ENCODE peak calls at places on chromosomes 6 and 20, in six cellular contexts. Y is A549, H is osteoblast, M is astrocyte, L is colonic mucosa, I is Peyer's patch. U is an unnamed sample.

GRCh38 chr20:58106143-58106750 is 122.2 kb downstream of the ANKRD60 start:
- DNase-seq in I (no peak), H (no peak), M (no peak), Y (no peak), L (no peak), U (no peak)

GRCh38 chr6:11618533-11618932 is 81.0 kb downstream of the TMEM170B start:
- DNase-seq in L (no peak), H (no peak), I (no peak), Y (peak), M (no peak), U (no peak)

GRCh38 chr6:1605822-1606532 is 3.7 kb upstream of the FOXC1 start:
- DNase-seq in L (no peak), M (no peak), H (peak), I (no peak), Y (no peak), U (no peak)

GRCh38 chr20:45999908-46000570 is 8.7 kb upstream of the MMP9 start:
- DNase-seq in L (no peak), I (peak), Y (no peak), H (no peak), M (no peak), U (no peak)

GRCh38 chr6:26355366-26355765 is 9.6 kb upstream of the BTN3A2 start:
- DNase-seq in I (no peak), M (no peak), H (no peak), L (no peak), Y (no peak), U (no peak)

GRCh38 chr6:42017021-42017643 is 33.2 kb upstream of the TAF8 start:
- DNase-seq in I (no peak), H (peak), Y (peak), L (no peak), M (peak), U (peak)

GRCh38 chr20:52959125-52959524 is 13.0 kb upstream of the TSHZ2 start:
- DNase-seq in L (no peak), H (no peak), Y (no peak), I (no peak), M (no peak), U (no peak)

GRCh38 chr6:31837612-31838553 is 10.3 kb downstream of the HSPA1B start:
- DNase-seq in Y (no peak), H (no peak), M (no peak), I (no peak), L (no peak), U (no peak)

GRCh38 chr6:43856005-43856765 is 86.2 kb downstream of the VEGFA start:
- DNase-seq in H (no peak), M (no peak), Y (peak), I (peak), L (peak), U (peak)

DNA sequence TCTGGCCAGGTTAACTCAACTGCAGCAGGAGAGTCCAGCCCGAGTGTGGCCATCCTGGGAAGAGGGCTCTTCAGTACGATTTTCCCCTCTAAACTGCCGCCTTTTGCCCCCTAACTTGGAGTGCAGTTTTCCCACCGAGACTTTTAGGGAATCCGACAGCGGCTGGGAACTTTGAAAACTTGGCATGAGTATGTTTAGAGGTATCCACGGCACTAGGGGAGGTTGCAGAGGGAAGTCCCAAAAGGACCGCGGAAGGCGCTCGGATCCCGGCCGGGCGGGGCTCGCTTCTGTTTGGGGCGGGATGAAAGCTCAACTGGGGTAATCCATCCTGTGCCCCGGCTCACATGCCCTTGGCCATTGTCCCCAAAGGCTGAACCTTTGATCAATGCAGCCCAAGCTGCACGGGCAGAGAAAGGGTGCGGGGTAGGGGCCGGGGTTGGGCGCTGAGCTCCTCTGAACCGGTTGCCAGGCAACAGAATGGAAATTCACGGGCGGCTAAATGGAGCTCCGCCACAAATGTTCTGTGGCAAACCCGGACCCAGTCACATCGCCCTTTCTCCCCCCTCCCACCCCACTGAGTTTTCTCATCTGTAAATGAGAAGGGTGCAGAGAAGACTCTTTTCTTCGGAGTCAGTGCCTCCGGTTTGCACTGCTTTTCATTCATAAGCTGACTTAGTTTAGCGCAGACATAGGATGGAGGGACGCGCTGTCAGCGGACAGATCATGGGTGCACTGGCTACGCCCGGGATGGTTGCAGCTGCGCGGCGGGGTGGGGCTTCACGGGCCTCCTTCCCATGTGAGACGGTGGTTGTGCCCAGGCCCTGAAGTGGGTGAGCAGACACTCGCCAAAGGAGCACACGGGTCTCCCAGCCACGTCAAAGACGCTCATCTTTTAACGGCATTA is 2.3 kb downstream of the BMP6 start:
- DNase-seq in I (no peak), L (peak), H (peak), M (no peak), Y (peak), U (no peak)
- H3K4me3 ChIP-seq in I (peak), L (peak), H (peak), M (peak), Y (peak), U (peak)

GRCh38 chr20:32484221-32485125 is 100.7 kb downstream of the NOL4L start:
- DNase-seq in I (peak), Y (peak), M (no peak), H (peak), L (peak), U (no peak)

GRCh38 chr20:32487381-32487780 is 97.8 kb downstream of the NOL4L start:
- DNase-seq in I (no peak), H (no peak), Y (no peak), M (no peak), L (no peak), U (no peak)

GRCh38 chr20:32485126-32485769 is 99.9 kb downstream of the NOL4L start:
- DNase-seq in I (peak), H (peak), L (peak), M (peak), Y (peak), U (peak)

GRCh38 chr20:32483351-32484220 is 101.5 kb downstream of the NOL4L start:
- DNase-seq in L (peak), I (peak), Y (peak), M (peak), H (peak), U (peak)

DNA sequence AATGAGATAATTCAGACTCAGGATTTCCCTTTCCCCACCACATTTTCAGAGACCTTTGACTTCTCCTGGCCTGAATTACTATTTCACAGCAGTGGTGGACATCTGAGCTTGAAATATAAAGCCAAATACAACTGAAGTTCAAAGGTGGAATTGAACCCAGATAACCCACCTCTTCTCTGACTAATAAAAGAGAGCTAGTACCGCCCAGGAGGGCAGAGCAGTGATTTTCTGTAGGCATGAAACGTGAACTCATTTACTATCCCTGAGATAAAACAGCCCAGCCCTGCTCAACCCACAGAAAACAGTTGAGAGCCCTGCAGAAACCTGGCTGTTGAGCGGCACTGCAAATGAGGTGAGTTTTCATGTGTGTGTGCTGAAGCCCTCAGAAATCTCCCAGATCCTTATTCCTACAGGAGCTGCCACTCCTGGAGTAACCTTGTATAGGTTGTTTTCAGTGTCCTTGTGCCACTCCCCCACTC is 99.3 kb downstream of the NOL4L start:
- DNase-seq in M (no peak), I (peak), Y (no peak), H (peak), L (peak), U (no peak)
- H3K4me3 ChIP-seq in M (no peak), I (peak), Y (no peak), H (no peak), L (no peak), U (no peak)

GRCh38 chr6:29502181-29502580 is 14.4 kb upstream of the MAS1L start:
- DNase-seq in H (no peak), I (no peak), Y (no peak), L (no peak), M (no peak), U (no peak)

GRCh38 chr6:29501106-29501505 is 13.3 kb upstream of the MAS1L start:
- DNase-seq in M (no peak), L (peak), I (no peak), H (no peak), Y (no peak), U (no peak)

GRCh38 chr6:29499704-29500103 is 11.9 kb upstream of the MAS1L start:
- DNase-seq in H (no peak), Y (no peak), M (no peak), I (no peak), L (no peak), U (no peak)

GRCh38 chr6:29502597-29502996 is 14.8 kb upstream of the MAS1L start:
- DNase-seq in L (no peak), Y (no peak), M (no peak), H (no peak), I (no peak), U (no peak)

GRCh38 chr6:29500594-29500993 is 12.8 kb upstream of the MAS1L start:
- DNase-seq in Y (no peak), L (peak), I (no peak), M (no peak), H (no peak), U (no peak)
- H3K4me3 ChIP-seq in Y (no peak), L (no peak), I (no peak), M (no peak), H (no peak), U (no peak)

GRCh38 chr6:130366011-130366963 is at the start of gene TMEM200A:
- DNase-seq in L (peak), M (peak), Y (peak), I (peak), H (peak), U (peak)
- H3K4me3 ChIP-seq in L (peak), M (peak), Y (peak), I (peak), H (peak), U (peak)

GRCh38 chr6:148497717-148498116 is 155.1 kb downstream of the SASH1 start:
- DNase-seq in I (no peak), Y (no peak), L (no peak), H (no peak), M (peak), U (no peak)

GRCh38 chr6:148502773-148503135 is 160.1 kb downstream of the SASH1 start:
- DNase-seq in M (no peak), Y (no peak), L (no peak), H (no peak), I (no peak), U (no peak)

GRCh38 chr6:148502083-148502772 is 159.6 kb downstream of the SASH1 start:
- DNase-seq in I (no peak), H (no peak), M (peak), Y (no peak), L (no peak), U (peak)

GRCh38 chr6:148500402-148500801 is 157.8 kb downstream of the SASH1 start:
- DNase-seq in L (no peak), H (no peak), M (no peak), I (no peak), Y (no peak), U (no peak)

GRCh38 chr6:148501178-148501590 is 158.5 kb downstream of the SASH1 start:
- DNase-seq in H (peak), L (peak), I (no peak), M (peak), Y (no peak), U (peak)
- H3K4me3 ChIP-seq in H (peak), L (no peak), I (no peak), M (no peak), Y (no peak), U (no peak)

DNA sequence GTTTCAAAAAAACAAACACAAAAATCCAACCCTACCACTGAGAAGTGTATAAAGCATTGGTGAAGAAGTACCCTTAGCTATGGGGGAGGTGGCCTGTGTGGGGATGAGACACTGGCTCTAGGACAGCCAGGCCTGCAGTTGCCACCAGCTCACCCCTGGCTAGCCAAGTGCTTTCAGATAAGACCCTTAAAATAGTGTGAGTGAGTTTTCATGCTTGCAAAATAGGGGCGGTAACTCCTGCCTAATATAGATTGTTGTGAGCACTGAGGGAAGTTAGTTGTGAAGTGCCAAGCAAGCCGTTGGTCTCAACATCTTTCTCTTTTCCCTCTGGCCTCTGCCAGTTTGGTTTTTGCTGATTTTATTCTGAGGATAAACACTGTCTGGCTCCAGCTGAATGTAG is 11.3 kb downstream of the PPP1R3G start:
- DNase-seq in Y (no peak), I (no peak), M (no peak), H (no peak), L (no peak), U (no peak)
- H3K4me3 ChIP-seq in Y (no peak), I (no peak), M (no peak), H (no peak), L (no peak), U (no peak)